ENCODE peak calls at places on chromosomes 12 and 14, in six cellular contexts. One of them, this sample, is unnamed.

GRCh38 chr12:117329756-117330155 is 31.7 kb downstream of the NOS1 start:
- DNase-seq in right lobe of liver: no peak
- DNase-seq in HCEC 1CT: no peak
- DNase-seq in AML-193: no peak
- DNase-seq in AG20443: no peak
- DNase-seq in activated T-cell treated with anti-CD3 and anti-CD28 coated beads for 1 hour: no peak
- DNase-seq in this sample: no peak

GRCh38 chr12:91413591-91413990 is 231.0 kb upstream of the DCN start:
- DNase-seq in right lobe of liver: no peak
- DNase-seq in HCEC 1CT: peak; percentile 20
- DNase-seq in AML-193: no peak
- DNase-seq in AG20443: peak; percentile 21
- DNase-seq in activated T-cell treated with anti-CD3 and anti-CD28 coated beads for 1 hour: no peak
- DNase-seq in this sample: peak; percentile 45

GRCh38 chr12:110849748-110850403 is 3.1 kb downstream of the CCDC63 start:
- DNase-seq in right lobe of liver: no peak
- DNase-seq in HCEC 1CT: no peak
- DNase-seq in AML-193: no peak
- DNase-seq in AG20443: no peak
- DNase-seq in activated T-cell treated with anti-CD3 and anti-CD28 coated beads for 1 hour: no peak
- DNase-seq in this sample: no peak

GRCh38 chr14:68757618-68758081 is 35.2 kb downstream of the ZFP36L1 start:
- DNase-seq in right lobe of liver: no peak
- DNase-seq in HCEC 1CT: no peak
- DNase-seq in AML-193: peak; percentile 37
- DNase-seq in AG20443: peak; percentile 53
- DNase-seq in activated T-cell treated with anti-CD3 and anti-CD28 coated beads for 1 hour: no peak
- DNase-seq in this sample: no peak

GRCh38 chr12:79706156-79706555 is 15.4 kb upstream of the PAWR start:
- DNase-seq in right lobe of liver: no peak
- DNase-seq in HCEC 1CT: peak; percentile 46
- DNase-seq in AML-193: no peak
- DNase-seq in AG20443: no peak
- DNase-seq in activated T-cell treated with anti-CD3 and anti-CD28 coated beads for 1 hour: no peak
- DNase-seq in this sample: no peak

GRCh38 chr14:96585672-96586013 is 83.5 kb downstream of the PAPOLA start:
- DNase-seq in right lobe of liver: no peak
- DNase-seq in HCEC 1CT: no peak
- DNase-seq in AML-193: no peak
- DNase-seq in AG20443: no peak
- DNase-seq in activated T-cell treated with anti-CD3 and anti-CD28 coated beads for 1 hour: no peak
- DNase-seq in this sample: no peak

GRCh38 chr14:21846227-21846885 is 172.7 kb upstream of the OR4E1 start:
- DNase-seq in right lobe of liver: peak; percentile 54
- DNase-seq in HCEC 1CT: no peak
- DNase-seq in AML-193: no peak
- DNase-seq in AG20443: no peak
- DNase-seq in activated T-cell treated with anti-CD3 and anti-CD28 coated beads for 1 hour: peak; percentile 59
- DNase-seq in this sample: no peak

GRCh38 chr12:82650627-82651337 is 35.9 kb upstream of the TMTC2 start:
- DNase-seq in right lobe of liver: no peak
- DNase-seq in HCEC 1CT: no peak
- DNase-seq in AML-193: no peak
- DNase-seq in AG20443: no peak
- DNase-seq in activated T-cell treated with anti-CD3 and anti-CD28 coated beads for 1 hour: no peak
- DNase-seq in this sample: peak; percentile 30

GRCh38 chr12:7090222-7090998 is 1.8 kb downstream of the C1R start:
- DNase-seq in right lobe of liver: no peak
- DNase-seq in HCEC 1CT: no peak
- DNase-seq in AML-193: no peak
- DNase-seq in AG20443: no peak
- DNase-seq in activated T-cell treated with anti-CD3 and anti-CD28 coated beads for 1 hour: no peak
- DNase-seq in this sample: no peak

GRCh38 chr12:92408072-92408900 is 262.6 kb upstream of the BTG1 start:
- DNase-seq in right lobe of liver: peak; percentile 66
- DNase-seq in HCEC 1CT: peak; percentile 23
- DNase-seq in AML-193: peak; percentile 36
- DNase-seq in AG20443: no peak
- DNase-seq in activated T-cell treated with anti-CD3 and anti-CD28 coated beads for 1 hour: no peak
- DNase-seq in this sample: no peak

GRCh38 chr14:75242546-75243273 is 35.9 kb upstream of the FOS start:
- DNase-seq in right lobe of liver: no peak
- DNase-seq in HCEC 1CT: peak; percentile 90
- DNase-seq in AML-193: no peak
- DNase-seq in AG20443: peak; percentile 83
- DNase-seq in activated T-cell treated with anti-CD3 and anti-CD28 coated beads for 1 hour: no peak
- DNase-seq in this sample: no peak

GRCh38 chr14:36657409-36658090 is 4.1 kb upstream of the PAX9 start:
- DNase-seq in right lobe of liver: no peak
- DNase-seq in HCEC 1CT: no peak
- DNase-seq in AML-193: no peak
- DNase-seq in AG20443: peak; percentile 37
- DNase-seq in activated T-cell treated with anti-CD3 and anti-CD28 coated beads for 1 hour: no peak
- DNase-seq in this sample: no peak

GRCh38 chr12:28415755-28416154 is 225.5 kb downstream of the CCDC91 start:
- DNase-seq in right lobe of liver: no peak
- DNase-seq in HCEC 1CT: peak; percentile 94
- DNase-seq in AML-193: no peak
- DNase-seq in AG20443: peak; percentile 74
- DNase-seq in activated T-cell treated with anti-CD3 and anti-CD28 coated beads for 1 hour: no peak
- DNase-seq in this sample: peak; percentile 69

GRCh38 chr12:82593901-82594396 is 92.8 kb upstream of the TMTC2 start:
- DNase-seq in right lobe of liver: no peak
- DNase-seq in HCEC 1CT: no peak
- DNase-seq in AML-193: no peak
- DNase-seq in AG20443: no peak
- DNase-seq in activated T-cell treated with anti-CD3 and anti-CD28 coated beads for 1 hour: no peak
- DNase-seq in this sample: peak; percentile 61

This sample was measured in epithelial cell of proximal tubule.